ENCODE peak calls at places on chromosomes 5 and 9, in six cellular contexts. Y, M, O, U, W and J are unnamed samples.

GRCh38 chr5:101991486-101991885 is 304.6 kb downstream of the SLCO4C1 start:
- DNase-seq in Y (no peak), M (no peak), O (no peak), U (no peak), W (no peak), J (no peak)

GRCh38 chr9:114056527-114056926 is 21.6 kb downstream of the AMBP start:
- DNase-seq in Y (no peak), M (no peak), O (no peak), U (no peak), W (no peak), J (no peak)

GRCh38 chr5:148406406-148406805 is 22.6 kb downstream of the FBXO38 start:
- DNase-seq in Y (no peak), M (no peak), O (no peak), U (no peak), W (no peak), J (no peak)

GRCh38 chr9:130219661-130220081 is 45.9 kb upstream of the HMCN2 start:
- DNase-seq in Y (no peak), M (no peak), O (no peak), U (no peak), W (no peak), J (no peak)

GRCh38 chr5:135999396-136000139 is 29.2 kb upstream of the TGFBI start:
- DNase-seq in Y (no peak), M (no peak), O (no peak), U (no peak), W (no peak), J (no peak)

GRCh38 chr9:138009456-138010273 is 132.1 kb downstream of the CACNA1B start:
- DNase-seq in Y (no peak), M (no peak), O (no peak), U (no peak), W (no peak), J (no peak)

GRCh38 chr5:66987540-66987939 is 209.1 kb downstream of the CD180 start:
- DNase-seq in Y (no peak), M (no peak), O (no peak), U (no peak), W (no peak), J (no peak)

GRCh38 chr5:142327111-142327842 is 2.5 kb upstream of the SPRY4 start:
- DNase-seq in Y (no peak), M (no peak), O (peak), U (no peak), W (no peak), J (no peak)

GRCh38 chr5:17132444-17133083 is 84.9 kb upstream of the BASP1 start:
- DNase-seq in Y (peak), M (no peak), O (peak), U (no peak), W (no peak), J (no peak)

GRCh38 chr5:40911278-40911677 is 2.0 kb downstream of the C7 start:
- DNase-seq in Y (no peak), M (no peak), O (no peak), U (no peak), W (no peak), J (no peak)

DNA sequence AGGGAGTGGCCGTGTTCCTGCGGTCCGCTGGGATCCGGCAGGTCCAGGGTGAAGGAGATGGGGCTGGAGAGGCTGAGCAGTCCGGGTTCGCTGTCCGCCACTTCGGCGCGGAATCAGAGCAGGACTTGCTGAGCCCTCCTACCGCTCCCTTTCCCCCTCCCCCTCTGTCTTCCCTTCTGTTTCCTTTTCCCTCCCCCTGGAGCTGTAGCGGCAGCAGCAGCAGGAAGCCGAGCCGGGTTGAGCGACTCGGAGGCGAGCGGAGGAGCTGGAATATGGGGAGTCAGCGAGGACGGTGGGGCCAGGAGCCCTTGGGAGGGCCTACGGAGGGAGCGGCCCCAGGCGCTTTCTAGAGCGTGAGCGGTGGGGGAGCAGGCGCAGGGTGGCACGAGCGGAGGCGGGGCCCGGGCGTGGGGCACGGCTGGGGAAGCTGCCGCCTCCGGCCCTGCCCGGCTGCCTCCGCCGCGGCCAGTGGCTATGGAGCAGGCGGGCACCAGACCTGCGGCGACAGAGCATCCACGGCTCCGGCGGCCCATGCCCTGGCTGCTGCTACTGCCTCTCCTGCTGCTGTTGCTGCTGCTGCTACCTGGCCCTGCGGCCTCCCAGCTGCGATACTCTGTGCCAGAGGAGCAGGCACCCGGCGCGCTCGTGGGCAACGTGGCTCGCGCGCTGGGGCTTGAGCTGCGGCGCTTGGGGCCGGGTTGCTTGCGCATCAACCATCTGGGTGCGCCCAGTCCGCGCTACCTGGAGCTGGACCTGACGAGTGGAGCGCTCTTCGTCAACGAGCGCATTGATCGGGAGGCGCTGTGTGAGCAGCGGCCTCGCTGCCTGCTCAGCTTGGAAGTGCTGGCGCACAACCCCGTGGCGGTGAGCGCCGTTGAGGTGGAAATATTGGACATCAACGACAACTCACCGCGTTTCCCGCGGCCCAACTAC is at the start of gene PCDHAC2:
- DNase-seq in Y (no peak), M (no peak), O (no peak), U (no peak), W (no peak), J (no peak)
- TF ChIP-seq POLR2A in Y (no peak), M (no peak), O (no peak), U (peak), W (no peak), J (no peak)

GRCh38 chr5:174305241-174305681 is 259.8 kb downstream of the NSG2 start:
- DNase-seq in Y (no peak), M (no peak), O (no peak), U (no peak), W (no peak), J (no peak)
- TF ChIP-seq TAF1 in Y (no peak), M (no peak), O (no peak), U (no peak), W (no peak), J (no peak)

DNA sequence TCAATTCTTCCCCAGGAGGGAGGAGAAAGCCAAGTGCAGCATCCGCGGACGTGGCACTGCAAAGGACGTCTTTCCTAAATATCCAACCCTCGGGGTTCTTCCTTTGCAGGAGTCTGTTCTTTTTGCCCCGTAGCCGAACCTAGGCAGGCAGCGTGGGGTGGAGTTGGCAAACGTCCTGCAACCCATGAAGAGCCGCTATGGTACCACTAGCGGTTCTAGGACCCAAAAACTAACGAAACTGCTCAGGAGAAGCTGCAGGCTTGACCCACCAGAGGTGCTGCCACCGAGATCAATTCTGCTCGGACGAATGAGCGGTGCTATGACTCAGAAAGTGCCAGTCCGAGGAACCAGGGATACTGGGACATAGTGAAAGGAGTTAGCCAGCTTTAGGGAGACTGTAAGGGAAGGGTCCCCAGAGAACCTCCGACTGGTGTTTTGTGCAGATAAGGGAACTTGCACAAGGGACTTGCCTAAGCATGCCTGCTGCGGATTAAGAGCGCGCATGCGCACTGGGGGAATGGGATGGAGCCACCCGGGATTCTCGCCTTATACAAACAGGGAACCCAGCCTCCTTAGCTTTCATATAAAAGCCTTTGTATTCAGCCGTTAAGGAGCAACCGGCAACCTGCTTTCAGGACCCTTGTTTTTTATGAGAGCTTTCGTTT is 32.7 kb downstream of the ANXA2R start:
- DNase-seq in Y (peak), M (no peak), O (peak), U (no peak), W (peak), J (no peak)
- TF ChIP-seq POLR2A in Y (no peak), M (no peak), O (no peak), U (peak), W (peak), J (peak)

DNA sequence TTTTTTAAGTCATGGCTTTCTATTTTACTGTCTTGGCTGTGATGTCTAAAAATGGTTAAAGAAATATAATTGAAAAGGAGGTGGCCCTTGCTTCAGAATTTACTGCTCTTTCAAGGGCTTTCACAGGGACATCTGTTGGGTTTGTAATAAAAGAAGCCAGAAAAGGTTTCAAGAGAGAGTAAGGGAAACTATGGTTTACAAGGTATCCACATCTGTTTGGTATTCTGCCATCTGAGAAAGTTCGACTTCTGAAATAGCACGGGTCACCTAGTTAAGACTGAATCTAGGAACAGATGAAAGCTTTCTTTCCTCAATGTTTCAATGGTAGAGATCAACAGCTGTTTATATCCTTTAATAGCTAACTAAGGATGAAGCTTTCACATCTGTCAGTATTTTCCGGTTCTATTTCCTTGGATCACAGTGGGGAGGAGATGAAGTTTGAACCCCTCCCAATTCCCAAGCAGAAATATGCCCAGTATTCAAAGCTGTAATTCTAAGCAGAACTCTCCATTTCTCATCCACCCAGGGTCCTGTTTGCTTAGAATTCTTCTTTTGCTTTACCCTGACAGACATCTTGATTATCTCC is 72.8 kb upstream of the IFNK start:
- DNase-seq in Y (no peak), M (no peak), O (no peak), U (no peak), W (no peak), J (no peak)
- TF ChIP-seq TAF1 in Y (no peak), M (no peak), O (no peak), U (no peak), W (no peak), J (no peak)

DNA sequence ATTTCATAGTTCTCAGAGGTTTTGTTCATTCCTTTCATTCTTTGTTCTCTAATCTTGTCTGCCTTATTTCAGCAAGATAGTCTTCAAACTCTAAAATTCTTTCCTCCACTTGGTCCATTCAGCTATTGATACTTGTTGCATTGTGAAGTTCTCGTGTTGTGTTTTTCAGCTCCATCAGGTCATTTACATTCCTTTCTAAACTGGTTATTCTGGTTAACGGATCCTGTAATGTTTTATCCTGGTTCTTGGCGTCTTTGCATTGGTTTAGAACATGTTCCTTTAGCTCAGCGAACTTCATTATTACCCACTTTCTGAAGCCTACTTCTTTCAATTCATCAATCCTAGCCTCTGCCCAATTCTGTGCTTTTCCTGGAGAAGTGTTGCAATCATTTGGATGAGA is 45.1 kb upstream of the TXNDC8 start:
- DNase-seq in Y (no peak), M (no peak), O (no peak), U (no peak), W (no peak), J (no peak)
- TF ChIP-seq POLR2A in Y (no peak), M (no peak), O (no peak), U (no peak), W (no peak), J (no peak)

GRCh38 chr9:71746753-71747115 is 21.6 kb downstream of the CEMIP2 start:
- DNase-seq in Y (no peak), M (no peak), O (no peak), U (no peak), W (no peak), J (no peak)

GRCh38 chr9:71744754-71745521 is 23.4 kb downstream of the CEMIP2 start:
- DNase-seq in Y (no peak), M (no peak), O (peak), U (no peak), W (no peak), J (no peak)

GRCh38 chr9:71746023-71746752 is 22.1 kb downstream of the CEMIP2 start:
- DNase-seq in Y (no peak), M (no peak), O (no peak), U (no peak), W (no peak), J (no peak)

GRCh38 chr9:71747572-71747971 is 20.7 kb downstream of the CEMIP2 start:
- DNase-seq in Y (no peak), M (no peak), O (no peak), U (no peak), W (no peak), J (no peak)

GRCh38 chr9:71748280-71748743 is 20.0 kb downstream of the CEMIP2 start:
- DNase-seq in Y (no peak), M (no peak), O (no peak), U (no peak), W (no peak), J (no peak)
- TF ChIP-seq TAF1 in Y (no peak), M (no peak), O (no peak), U (no peak), W (no peak), J (no peak)

DNA sequence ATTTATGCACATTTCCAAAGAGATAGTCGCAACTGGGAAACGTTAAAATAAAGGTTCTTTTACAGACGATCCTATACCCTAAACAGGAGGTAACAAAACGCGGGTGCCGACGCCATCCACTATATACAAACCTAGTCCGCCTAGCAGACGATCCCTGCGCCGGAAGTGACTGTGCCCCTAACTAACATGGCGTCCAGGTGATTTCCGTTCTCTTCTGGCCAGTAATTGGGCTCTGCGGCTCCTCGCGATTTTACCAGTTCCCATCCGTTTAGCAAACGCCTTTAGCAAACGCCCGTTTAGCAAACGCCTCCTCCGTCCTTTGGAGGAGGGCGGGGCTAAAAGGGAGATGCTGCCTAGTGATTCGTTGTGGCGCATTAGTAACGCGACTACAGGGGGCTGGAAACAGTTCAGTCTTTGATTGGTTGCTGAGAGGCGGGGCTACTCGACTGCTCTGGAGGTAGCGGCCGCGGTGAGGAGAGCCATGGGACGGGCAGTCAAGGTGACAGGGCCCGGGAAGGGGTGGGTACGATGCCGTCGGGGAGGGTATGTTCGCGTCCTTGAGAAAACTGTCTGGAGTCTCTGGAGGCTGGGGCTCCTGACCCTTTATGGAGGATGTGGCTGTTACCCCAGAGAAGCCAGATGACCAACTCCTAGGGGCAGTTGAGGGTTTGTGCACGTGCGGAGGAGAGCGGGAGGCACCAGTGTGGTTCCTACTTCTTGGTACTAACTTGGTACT is at the start of gene LYRM7:
- DNase-seq in Y (peak), M (peak), O (peak), U (peak), W (peak), J (peak)
- TF ChIP-seq POLR2A in Y (peak), M (peak), O (peak), U (peak), W (peak), J (peak)

DNA sequence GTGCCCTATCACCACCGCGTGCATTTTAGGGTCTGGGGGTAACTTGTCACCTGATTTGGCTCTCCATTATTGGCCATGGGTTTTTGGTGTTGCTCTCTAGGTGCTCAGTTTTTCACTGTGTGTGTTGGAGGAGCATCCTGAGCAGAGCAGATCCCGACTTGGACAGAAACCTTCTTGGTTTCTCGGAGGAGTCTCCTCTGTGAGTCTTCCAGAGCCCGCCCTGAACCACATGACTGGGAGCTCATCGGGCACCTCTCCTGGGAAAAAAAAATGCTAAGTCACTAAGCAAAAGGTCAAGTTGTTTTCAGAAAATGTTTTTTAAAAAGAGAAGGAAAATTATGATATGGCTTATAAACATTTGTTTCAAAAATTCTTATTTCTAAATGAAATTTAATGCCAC is 255.3 kb downstream of the AUH start:
- DNase-seq in Y (no peak), M (no peak), O (no peak), U (no peak), W (no peak), J (no peak)
- TF ChIP-seq TAF1 in Y (no peak), M (no peak), O (no peak), U (no peak), W (no peak), J (no peak)

GRCh38 chr9:693460-694390 is 147.8 kb upstream of the DMRT1 start:
- DNase-seq in Y (no peak), M (no peak), O (no peak), U (no peak), W (no peak), J (no peak)
- TF ChIP-seq POLR2A in Y (no peak), M (no peak), O (no peak), U (no peak), W (no peak), J (no peak)